ENCODE peak calls at places on chromosome 7, in four cellular contexts. O is NCI-H510A treated with DMSO at 0.1 percent for 48 hours; D is lung microvascular endothelial cell; M is stimulated activated CD8-positive, alpha-beta memory T cell treated with anti-CD3 and anti-CD28 coated beads, Interleukin-12 subunit alpha, Interleukin-12 subunit beta, amount 100 ng/mL, for 4 hours. B is an unnamed sample.
A peak's percentile ranks its signal among the peaks of the same experiment; 100 is the strongest.

GRCh38 chr7:151351967-151352366 is 10.4 kb downstream of the NUB1 start:
- DNase-seq in O (no peak), D (no peak), M (peak; percentile 17), B (no peak)

GRCh38 chr7:45682358-45682735 is 108.2 kb downstream of the ADCY1 start:
- DNase-seq in O (no peak), D (no peak), M (no peak), B (no peak)

GRCh38 chr7:42893341-42894242 is 18.3 kb downstream of the C7orf25 start:
- DNase-seq in O (no peak), D (no peak), M (no peak), B (peak; percentile 67)

GRCh38 chr7:133853706-133854276 is 273.3 kb upstream of the LRGUK start:
- DNase-seq in O (peak; percentile 45), D (peak; percentile 30), M (no peak), B (peak; percentile 77)

GRCh38 chr7:82443801-82444219 is 233 bp upstream of the CACNA2D1 start:
- DNase-seq in O (peak; percentile 78), D (peak; percentile 77), M (no peak), B (peak; percentile 93)

GRCh38 chr7:148299335-148299734 is 291.2 kb upstream of the C7orf33 start:
- DNase-seq in O (no peak), D (no peak), M (no peak), B (no peak)

GRCh38 chr7:73734619-73735525 is 3.7 kb downstream of the ABHD11 start:
- DNase-seq in O (peak; percentile 90), D (peak; percentile 77), M (peak; percentile 54), B (peak; percentile 94)

GRCh38 chr7:68529221-68529620 is 1069.1 kb upstream of the AUTS2 start:
- DNase-seq in O (no peak), D (no peak), M (no peak), B (peak; percentile 69)

GRCh38 chr7:137337902-137338301 is 5.6 kb downstream of the PTN start:
- DNase-seq in O (no peak), D (no peak), M (no peak), B (peak; percentile 70)

GRCh38 chr7:116511552-116512523 is 12.3 kb downstream of the CAV2 start:
- DNase-seq in O (no peak), D (peak; percentile 99), M (no peak), B (no peak)

GRCh38 chr7:78261302-78261701 is 462.7 kb downstream of the PHTF2 start:
- DNase-seq in O (no peak), D (no peak), M (no peak), B (no peak)

GRCh38 chr7:122038904-122039303 is 105.1 kb downstream of the AASS start:
- DNase-seq in O (no peak), D (no peak), M (no peak), B (no peak)

GRCh38 chr7:121271098-121271497 is 57.7 kb upstream of the WNT16 start:
- DNase-seq in O (no peak), D (no peak), M (no peak), B (no peak)

GRCh38 chr7:120041798-120042197 is 231.2 kb upstream of the KCND2 start:
- DNase-seq in O (no peak), D (no peak), M (no peak), B (no peak)